ENCODE peak calls at places on chromosomes 5 and 9, in ten cellular contexts. R is lung microvascular endothelial cell; Q is activated T-helper 9 cell treated with anti-CD3 and anti-CD28 coated beads, Interleukin-2, amount 50 U/mL, for 16 hours; B is ureter; Y is left lobe of liver; I is hypothalamus; G is H54; Z is memory B cell; S is activated CD8-positive, alpha-beta memory T cell treated with anti-CD3 and anti-CD28 coated beads for 24 hours; P is KG1. T is an unnamed sample.
A peak's percentile ranks its signal among the peaks of the same experiment; 100 is the strongest.

GRCh38 chr5:72988769-72989168 is 32.9 kb downstream of the FCHO2 start:
- DNase-seq in I (no peak), Z (no peak), S (no peak), P (no peak), B (no peak), Y (no peak), Q (no peak), R (peak; percentile 16), G (no peak), T (no peak)

GRCh38 chr5:33257807-33258491 is 182.8 kb upstream of the TARS1 start:
- DNase-seq in B (no peak), S (no peak), Q (no peak), Y (no peak), G (peak; percentile 20), Z (no peak), R (peak; percentile 83), P (no peak), I (no peak), T (no peak)

GRCh38 chr5:73901045-73901444 is 275.0 kb downstream of the ARHGEF28 start:
- DNase-seq in Q (no peak), P (no peak), I (no peak), Z (no peak), R (peak; percentile 89), G (peak; percentile 86), Y (no peak), S (no peak), B (no peak), T (no peak)

GRCh38 chr5:151638619-151639018 is 47.5 kb upstream of the FAT2 start:
- DNase-seq in R (no peak), G (no peak), Y (no peak), S (no peak), Q (no peak), B (no peak), P (no peak), Z (no peak), I (no peak), T (no peak)

GRCh38 chr9:29039258-29039657 is 1466.0 kb upstream of the C9orf72 start:
- DNase-seq in P (no peak), G (no peak), Y (no peak), S (no peak), Z (no peak), R (no peak), I (no peak), B (no peak), Q (no peak), T (no peak)

GRCh38 chr9:77454668-77455067 is 193.5 kb downstream of the GNA14 start:
- DNase-seq in R (no peak), Q (no peak), Z (no peak), Y (no peak), I (no peak), G (no peak), B (no peak), P (no peak), S (no peak), T (no peak)

GRCh38 chr5:174402224-174402812 is 322.1 kb upstream of the MSX2 start:
- DNase-seq in P (no peak), G (no peak), B (no peak), I (no peak), Y (no peak), S (no peak), Z (no peak), R (no peak), Q (no peak), T (no peak)

GRCh38 chr5:159581502-159582249 is 251.4 kb upstream of the IL12B start:
- DNase-seq in P (no peak), G (peak; percentile 50), S (no peak), Q (no peak), R (peak; percentile 33), Z (no peak), B (no peak), Y (no peak), I (no peak), T (no peak)

GRCh38 chr9:1337169-1337568 is 287.0 kb downstream of the DMRT2 start:
- DNase-seq in Z (no peak), G (no peak), B (no peak), Q (no peak), Y (no peak), I (no peak), S (no peak), R (no peak), P (no peak), T (no peak)

T was measured in type B pancreatic cell.